ENCODE peak calls at places on chromosomes 6 and 20, in five cellular contexts. Q is esophagus squamous epithelium, G is prostate gland, E is stomach, O is PC-3. R is an unnamed sample.

GRCh38 chr20:47360489-47361267 is 4.2 kb upstream of the ZMYND8 start:
- DNase-seq in Q (peak; percentile 16), G (peak; percentile 85), E (peak; percentile 86), O (peak; percentile 89), R (peak; percentile 39)

GRCh38 chr20:12030470-12030869 is 112.8 kb downstream of the BTBD3 start:
- DNase-seq in Q (no peak), G (peak; percentile 48), E (no peak), O (no peak), R (no peak)

GRCh38 chr20:2840967-2841531 is 504 bp downstream of the VPS16 start:
- DNase-seq in Q (no peak), G (peak; percentile 16), E (peak; percentile 35), O (peak; percentile 14), R (peak; percentile 46)

GRCh38 chr20:8837396-8837795 is 231.5 kb upstream of the PLCB4 start:
- DNase-seq in Q (no peak), G (no peak), E (no peak), O (peak; percentile 35), R (no peak)

GRCh38 chr20:50227506-50227905 is 36.9 kb downstream of the CEBPB start:
- DNase-seq in Q (no peak), G (no peak), E (no peak), O (peak; percentile 75), R (no peak)

GRCh38 chr6:107114872-107115694 is at the start of gene BEND3:
- DNase-seq in Q (no peak), G (peak; percentile 9), E (peak; percentile 32), O (peak; percentile 5), R (peak; percentile 56)

GRCh38 chr20:47792021-47792618 is 6.8 kb upstream of the SULF2 start:
- DNase-seq in Q (no peak), G (peak; percentile 77), E (no peak), O (peak; percentile 98), R (no peak)

GRCh38 chr6:98203170-98203806 is 631.1 kb upstream of the POU3F2 start:
- DNase-seq in Q (no peak), G (no peak), E (no peak), O (peak; percentile 19), R (peak; percentile 34)

GRCh38 chr6:57190140-57190539 is 18.0 kb downstream of the BAG2 start:
- DNase-seq in Q (no peak), G (no peak), E (no peak), O (peak; percentile 45), R (peak; percentile 58)

GRCh38 chr6:8548979-8549378 is 113.6 kb upstream of the SLC35B3 start:
- DNase-seq in Q (no peak), G (no peak), E (no peak), O (no peak), R (no peak)

GRCh38 chr6:35080821-35081425 is 60.2 kb downstream of the TCP11 start:
- DNase-seq in Q (no peak), G (no peak), E (no peak), O (no peak), R (no peak)

GRCh38 chr6:35081426-35081851 is 59.7 kb downstream of the TCP11 start:
- DNase-seq in Q (no peak), G (no peak), E (no peak), O (no peak), R (peak; percentile 16)

GRCh38 chr6:35082733-35083403 is 58.3 kb downstream of the TCP11 start:
- DNase-seq in Q (no peak), G (no peak), E (no peak), O (no peak), R (no peak)

GRCh38 chr6:35083507-35083906 is 57.6 kb downstream of the TCP11 start:
- DNase-seq in Q (no peak), G (no peak), E (no peak), O (no peak), R (no peak)

DNA sequence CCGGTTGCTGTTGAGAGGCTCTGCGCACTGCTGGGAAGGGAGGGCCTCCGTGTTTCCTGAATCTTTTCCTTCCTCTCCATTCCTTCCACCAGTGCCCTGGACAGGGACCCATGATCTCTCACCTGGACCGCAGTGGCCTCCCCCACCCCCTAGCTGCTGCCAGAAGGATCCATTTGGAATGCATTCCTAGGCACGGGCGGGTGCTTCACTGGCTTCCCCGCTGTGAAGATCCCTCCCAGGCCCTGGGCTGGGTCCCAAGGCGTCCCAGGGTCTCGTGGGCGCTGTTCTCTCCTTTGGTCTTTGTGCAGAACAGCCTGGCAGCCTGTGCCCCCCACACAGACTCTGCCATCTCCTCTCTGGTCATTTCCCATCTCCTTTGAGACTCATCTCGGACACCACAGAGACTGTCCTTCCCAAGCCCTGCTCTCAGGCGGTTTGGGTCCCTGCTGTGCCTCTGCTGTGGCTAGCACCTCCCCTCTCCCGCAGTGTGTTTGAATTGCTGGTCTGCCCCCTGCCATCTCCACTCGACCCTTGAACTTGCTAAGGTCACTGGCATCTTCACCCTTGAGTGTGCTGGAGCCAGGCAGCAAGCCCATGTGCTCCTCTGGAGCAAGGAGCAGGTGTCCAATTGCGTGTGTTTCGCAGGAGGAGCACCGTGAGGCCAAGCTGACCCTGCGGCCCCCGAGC is 59.0 kb downstream of the TCP11 start:
- DNase-seq in Q (no peak), G (no peak), E (no peak), O (no peak), R (no peak)
- H3K4me1 ChIP-seq in Q (peaks cover 5% of the 10 kb centered on the region), G (no peaks in the 10 kb centered on the region), E (peaks cover 8% of the 10 kb centered on the region), O (no peaks in the 10 kb centered on the region), R (peaks cover 8% of the 10 kb centered on the region)

DNA sequence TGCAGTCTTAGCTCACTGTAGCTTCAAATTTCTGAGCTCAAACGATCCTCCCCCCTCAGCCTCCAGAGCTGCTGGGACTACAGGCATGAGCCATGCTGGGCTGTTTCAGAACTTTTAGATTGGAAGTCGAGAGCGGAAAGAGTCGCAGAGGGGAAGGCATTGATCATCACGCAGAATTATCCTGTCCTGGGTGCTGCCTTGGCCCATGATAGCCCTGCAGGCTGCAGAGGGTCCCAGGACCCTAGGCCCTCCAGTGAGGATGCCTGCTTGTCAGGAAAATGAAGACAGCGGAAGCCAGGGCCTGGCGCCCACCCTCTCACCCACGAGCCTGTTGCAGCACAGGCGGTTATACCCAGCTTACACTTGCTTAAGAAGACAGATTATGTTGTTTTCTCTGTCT is 9.1 kb downstream of the TMEM181 start:
- DNase-seq in Q (no peak), G (no peak), E (no peak), O (no peak), R (no peak)
- H3K4me1 ChIP-seq in Q (no peaks in the 10 kb centered on the region), G (no peaks in the 10 kb centered on the region), E (peaks cover 65% of the 10 kb centered on the region), O (peaks cover 10% of the 10 kb centered on the region), R (no peaks in the 10 kb centered on the region)

GRCh38 chr6:89977808-89978748 is 83.8 kb downstream of the GJA10 start:
- DNase-seq in Q (no peak), G (no peak), E (no peak), O (no peak), R (peak; percentile 92)
- H3K4me1 ChIP-seq in Q (no peaks in the 10 kb centered on the region), G (no peaks in the 10 kb centered on the region), E (no peaks in the 10 kb centered on the region), O (no peaks in the 10 kb centered on the region), R (peaks cover 27% of the 10 kb centered on the region)

DNA sequence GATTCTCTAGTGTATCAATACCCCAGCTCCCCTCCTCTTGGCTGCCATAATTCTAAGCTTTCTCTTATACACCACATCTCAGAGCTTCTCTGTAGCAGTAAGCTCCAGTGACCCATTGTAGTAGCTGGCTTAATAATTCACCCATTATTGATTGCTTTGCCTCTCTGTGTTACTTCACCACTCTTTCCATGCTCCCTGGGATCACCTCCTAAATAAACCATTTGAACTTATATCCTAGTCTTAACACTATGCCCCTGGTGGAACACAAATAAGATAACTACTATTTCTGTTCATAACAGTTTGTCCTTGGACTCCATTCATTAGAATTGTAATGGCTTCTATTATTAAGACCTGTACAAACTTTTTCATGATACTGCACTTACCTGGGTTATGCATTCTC is 758.9 kb downstream of the KIF16B start:
- DNase-seq in Q (no peak), G (no peak), E (no peak), O (no peak), R (no peak)
- H3K4me1 ChIP-seq in Q (no peaks in the 10 kb centered on the region), G (no peaks in the 10 kb centered on the region), E (peaks cover 15% of the 10 kb centered on the region), O (peaks cover 50% of the 10 kb centered on the region), R (no peaks in the 10 kb centered on the region)

DNA sequence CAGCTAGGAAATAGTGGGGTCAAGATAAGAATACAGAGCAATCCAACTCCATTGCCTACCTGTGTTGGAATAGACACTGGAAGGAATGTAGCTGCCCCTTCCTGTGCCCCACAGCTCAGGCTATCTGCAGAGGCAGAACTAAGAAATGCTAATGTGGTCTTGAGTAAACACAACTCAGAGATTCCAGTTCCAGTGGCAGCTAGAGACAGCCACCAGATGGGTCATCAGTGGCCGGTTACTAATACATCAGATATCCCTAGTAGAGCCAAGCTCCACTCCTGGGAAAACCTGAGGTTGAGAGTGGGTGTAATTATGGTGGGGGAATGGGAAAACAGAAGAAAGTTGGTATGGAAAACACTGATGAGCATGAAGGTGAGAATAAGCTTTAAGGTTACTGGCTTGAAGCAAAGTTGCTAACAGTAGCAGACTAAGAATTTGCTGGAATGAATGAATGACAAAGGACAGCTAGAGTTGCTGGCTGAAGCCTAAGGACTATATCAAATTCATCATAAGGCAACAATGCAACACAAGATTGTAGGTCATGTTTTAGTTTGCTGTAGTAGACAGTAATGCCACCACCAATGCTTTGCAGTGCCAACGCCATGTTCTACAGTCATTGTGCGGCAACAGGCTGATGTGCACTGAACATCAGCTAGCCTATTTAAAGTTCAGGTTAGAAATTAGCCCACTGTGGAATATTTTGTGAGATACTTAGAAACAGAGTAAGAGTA is 28.3 kb upstream of the FAM83C start:
- DNase-seq in Q (no peak), G (no peak), E (no peak), O (peak; percentile 91), R (no peak)
- H3K4me1 ChIP-seq in Q (peaks cover 4% of the 10 kb centered on the region), G (peaks cover 6% of the 10 kb centered on the region), E (peaks cover 32% of the 10 kb centered on the region), O (peaks cover 49% of the 10 kb centered on the region), R (peaks cover 7% of the 10 kb centered on the region)

GRCh38 chr20:37988555-37988954 is 44.7 kb downstream of the TTI1 start:
- DNase-seq in Q (no peak), G (no peak), E (no peak), O (no peak), R (no peak)

GRCh38 chr20:37989601-37990001 is 43.7 kb downstream of the TTI1 start:
- DNase-seq in Q (no peak), G (peak; percentile 76), E (peak; percentile 86), O (peak; percentile 87), R (no peak)

GRCh38 chr20:37991506-37992302 is 41.6 kb downstream of the TTI1 start:
- DNase-seq in Q (no peak), G (no peak), E (no peak), O (no peak), R (no peak)

GRCh38 chr20:37992802-37993538 is 40.3 kb downstream of the TTI1 start:
- DNase-seq in Q (no peak), G (peak; percentile 67), E (no peak), O (peak; percentile 86), R (peak; percentile 69)

GRCh38 chr20:37990571-37991151 is 42.6 kb downstream of the TTI1 start:
- DNase-seq in Q (peak; percentile 39), G (peak; percentile 56), E (peak; percentile 71), O (peak; percentile 98), R (no peak)
- H3K4me1 ChIP-seq in Q (peaks cover 4% of the 10 kb centered on the region), G (peaks cover 37% of the 10 kb centered on the region), E (peaks cover 73% of the 10 kb centered on the region), O (peaks cover 91% of the 10 kb centered on the region), R (peaks cover 44% of the 10 kb centered on the region)

R was measured in A673.